ENCODE peak calls at places on chromosomes 3 and 15, in five cellular contexts. F is upper lobe of right lung; X is activated CD4-positive, alpha-beta T cell treated with anti-CD3 and anti-CD28 coated beads, Interleukin-2, amount 50 U/mL, for 1 hour; T is stromal cell of bone marrow; U is fibroblast of the aortic adventitia. S is an unnamed sample.

GRCh38 chr3:13093687-13094086 is 20.5 kb upstream of the IQSEC1 start:
- DNase-seq in F (no peak), X (no peak), T (no peak), U (no peak), S (no peak)

GRCh38 chr3:48847053-48847585 is 555 bp downstream of the PRKAR2A start:
- DNase-seq in F (peak; percentile 93), X (peak; percentile 52), T (peak; percentile 47), U (peak; percentile 76), S (peak; percentile 67)

GRCh38 chr3:5056005-5056391 is 66.1 kb upstream of the ARL8B start:
- DNase-seq in F (no peak), X (no peak), T (no peak), U (no peak), S (no peak)

GRCh38 chr15:62455441-62455921 is 290.4 kb upstream of the C2CD4B start:
- DNase-seq in F (no peak), X (no peak), T (no peak), U (no peak), S (no peak)

GRCh38 chr3:9893739-9894138 is 3.3 kb downstream of the JAGN1 start:
- DNase-seq in F (no peak), X (no peak), T (no peak), U (no peak), S (no peak)

GRCh38 chr15:60396100-60396499 is 1.7 kb downstream of the ANXA2 start:
- DNase-seq in F (no peak), X (no peak), T (no peak), U (peak; percentile 59), S (no peak)

GRCh38 chr3:184172681-184173373 is 1.8 kb upstream of the AP2M1 start:
- DNase-seq in F (no peak), X (no peak), T (peak; percentile 94), U (peak; percentile 95), S (no peak)

GRCh38 chr3:188594137-188594536 is 440.2 kb downstream of the LPP start:
- DNase-seq in F (no peak), X (no peak), T (peak; percentile 78), U (peak; percentile 97), S (no peak)

GRCh38 chr3:138461246-138461645 is 26.8 kb downstream of the ESYT3 start:
- DNase-seq in F (peak; percentile 57), X (no peak), T (no peak), U (no peak), S (no peak)